ENCODE peak calls at places on chromosomes 11 and 22, in seven cellular contexts. F is K562, J is A549, V is stomach, C is ovary, S is transverse colon, A is sigmoid colon. P is an unnamed sample.
A peak's percentile ranks its signal among the peaks of the same experiment; 100 is the strongest.

GRCh38 chr22:48677168-48677520 is 1150.5 kb downstream of the BRD1 start:
- DNase-seq in F (no peak), J (no peak), V (no peak), C (no peak), S (no peak), A (no peak), P (no peak)

GRCh38 chr22:36221799-36222751 is 17.3 kb downstream of the APOL2 start:
- DNase-seq in F (peak; percentile 29), J (peak; percentile 19), V (peak; percentile 68), C (peak; percentile 62), S (peak; percentile 59), A (no peak), P (peak; percentile 15)

GRCh38 chr22:37752189-37753061 is 55.3 kb upstream of the GCAT start:
- DNase-seq in F (no peak), J (peak; percentile 64), V (peak; percentile 93), C (peak; percentile 91), S (peak; percentile 89), A (peak; percentile 97), P (no peak)

GRCh38 chr22:35835998-35836691 is 118.5 kb downstream of the APOL5 start:
- DNase-seq in F (no peak), J (peak; percentile 68), V (peak; percentile 43), C (peak; percentile 45), S (peak; percentile 38), A (peak; percentile 76), P (no peak)

GRCh38 chr11:12390687-12391110 is 13.3 kb downstream of the PARVA start:
- DNase-seq in F (no peak), J (no peak), V (no peak), C (no peak), S (no peak), A (peak; percentile 80), P (no peak)

GRCh38 chr11:73274722-73275380 is 2.7 kb downstream of the P2RY6 start:
- DNase-seq in F (no peak), J (no peak), V (no peak), C (peak; percentile 7), S (no peak), A (peak; percentile 62), P (no peak)

GRCh38 chr11:124920870-124921609 is 2.0 kb downstream of the HEPN1 start:
- DNase-seq in F (no peak), J (peak; percentile 22), V (peak; percentile 54), C (peak; percentile 82), S (peak; percentile 44), A (peak; percentile 81), P (no peak)

GRCh38 chr11:35619754-35620640 is 1.7 kb downstream of the FJX1 start:
- DNase-seq in F (peak; percentile 31), J (peak; percentile 42), V (no peak), C (peak; percentile 35), S (peak; percentile 8), A (peak; percentile 63), P (no peak)

GRCh38 chr11:13316528-13316961 is 39.0 kb downstream of the BMAL1 start:
- DNase-seq in F (no peak), J (no peak), V (no peak), C (peak; percentile 63), S (no peak), A (no peak), P (no peak)

GRCh38 chr11:74463216-74463615 is 4.1 kb downstream of the KCNE3 start:
- DNase-seq in F (no peak), J (no peak), V (no peak), C (no peak), S (no peak), A (no peak), P (no peak)

GRCh38 chr11:14973621-14974020 is 1.5 kb upstream of the CALCA start:
- DNase-seq in F (no peak), J (no peak), V (no peak), C (no peak), S (no peak), A (peak; percentile 60), P (no peak)

DNA sequence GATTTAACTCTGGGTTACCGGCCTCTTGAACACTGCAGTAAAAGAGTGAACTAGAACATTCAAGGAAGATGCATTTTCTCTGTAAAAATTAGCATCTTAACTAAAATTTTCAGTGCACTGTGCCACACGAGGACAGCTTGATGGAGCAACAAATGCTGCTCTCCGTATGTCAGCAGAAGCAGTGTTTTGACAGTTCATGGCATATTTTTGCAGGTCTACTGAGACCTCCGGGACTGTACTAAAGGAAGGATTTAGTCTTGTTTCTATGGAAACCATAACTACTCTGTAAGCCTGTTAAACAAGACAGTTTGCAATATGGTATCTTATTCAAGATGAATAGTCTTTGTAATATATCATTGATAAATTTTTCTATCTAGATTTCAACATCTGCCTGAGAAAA is 183.9 kb upstream of the GUCY1A2 start:
- DNase-seq in F (no peak), J (no peak), V (no peak), C (no peak), S (no peak), A (no peak), P (no peak)
- TF ChIP-seq EP300 in F (no peak), J (no peak), V (no peak), C (no peak), S (no peak), A (no peak), P (no peak)

GRCh38 chr11:108916290-108916689 is 251.4 kb downstream of the DDX10 start:
- DNase-seq in F (no peak), J (no peak), V (no peak), C (no peak), S (no peak), A (no peak), P (no peak)

GRCh38 chr11:108915666-108916065 is 250.8 kb downstream of the DDX10 start:
- DNase-seq in F (no peak), J (no peak), V (no peak), C (no peak), S (no peak), A (no peak), P (no peak)

GRCh38 chr11:108914211-108914610 is 249.3 kb downstream of the DDX10 start:
- DNase-seq in F (no peak), J (no peak), V (no peak), C (no peak), S (no peak), A (no peak), P (no peak)

GRCh38 chr11:108914981-108915380 is 250.1 kb downstream of the DDX10 start:
- DNase-seq in F (no peak), J (no peak), V (no peak), C (no peak), S (no peak), A (no peak), P (no peak)

DNA sequence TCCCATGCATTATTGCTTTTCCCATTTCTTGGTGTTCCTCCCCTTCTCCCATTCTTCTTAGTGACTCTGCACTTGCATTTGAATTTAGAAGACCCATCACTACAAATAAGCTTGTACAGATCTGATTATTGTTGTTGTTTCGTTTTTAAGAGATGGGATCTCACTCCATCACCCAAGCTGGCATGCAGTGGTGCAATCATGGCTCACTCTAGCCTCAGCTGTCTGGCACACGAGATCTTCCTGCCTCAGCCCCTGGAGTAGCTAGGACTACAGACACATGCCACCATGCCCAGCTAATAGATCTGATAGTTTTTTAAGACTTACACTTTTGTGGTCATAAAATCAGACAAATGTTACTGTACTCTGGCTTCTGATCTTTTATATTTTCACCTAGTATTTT is 252.1 kb downstream of the DDX10 start:
- DNase-seq in F (no peak), J (no peak), V (no peak), C (no peak), S (no peak), A (no peak), P (no peak)
- TF ChIP-seq EP300 in F (no peak), J (no peak), V (no peak), C (no peak), S (no peak), A (no peak), P (no peak)

GRCh38 chr22:20866716-20867115 is 7.9 kb downstream of the SNAP29 start:
- DNase-seq in F (peak; percentile 56), J (no peak), V (no peak), C (no peak), S (no peak), A (no peak), P (no peak)

GRCh38 chr22:20868225-20868944 is 9.6 kb downstream of the SNAP29 start:
- DNase-seq in F (no peak), J (no peak), V (no peak), C (no peak), S (no peak), A (no peak), P (no peak)

GRCh38 chr22:20865869-20866445 is 7.2 kb downstream of the SNAP29 start:
- DNase-seq in F (peak; percentile 85), J (no peak), V (peak; percentile 30), C (no peak), S (no peak), A (no peak), P (no peak)

GRCh38 chr22:20867179-20868099 is 8.6 kb downstream of the SNAP29 start:
- DNase-seq in F (peak; percentile 99), J (no peak), V (peak; percentile 66), C (peak; percentile 36), S (peak; percentile 51), A (peak; percentile 71), P (no peak)

DNA sequence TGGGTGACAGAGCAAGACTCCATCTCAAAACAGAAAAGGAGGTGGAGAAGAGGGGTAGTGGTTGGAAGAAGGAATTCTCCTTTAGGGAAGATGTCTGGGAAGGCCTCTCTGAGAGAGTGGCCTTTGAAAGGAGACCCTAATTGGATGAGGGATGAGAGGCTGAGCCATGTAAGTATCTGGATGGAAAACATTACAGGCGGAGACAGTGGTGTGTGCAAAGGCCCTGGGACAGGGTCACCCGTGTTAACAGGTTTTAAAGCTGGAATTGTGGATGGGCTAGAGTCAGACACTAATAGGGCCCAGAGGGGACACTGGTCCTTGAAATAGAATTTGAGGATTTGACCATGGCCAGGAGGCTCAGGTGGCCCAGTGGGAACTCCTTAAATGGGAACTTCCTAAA is 10.4 kb downstream of the SNAP29 start:
- DNase-seq in F (no peak), J (no peak), V (no peak), C (no peak), S (no peak), A (no peak), P (no peak)
- TF ChIP-seq EP300 in F (no peak), J (no peak), V (no peak), C (no peak), S (no peak), A (no peak), P (no peak)

GRCh38 chr11:1572200-1573076 is at the start of gene DUSP8:
- DNase-seq in F (peak; percentile 99), J (peak; percentile 87), V (peak; percentile 94), C (peak; percentile 82), S (peak; percentile 95), A (peak; percentile 96), P (no peak)

GRCh38 chr11:1573077-1573846 is 1.2 kb upstream of the DUSP8 start:
- DNase-seq in F (peak; percentile 21), J (no peak), V (peak; percentile 61), C (no peak), S (peak; percentile 71), A (peak; percentile 74), P (peak; percentile 71)

GRCh38 chr11:1574256-1575242 is 2.5 kb upstream of the DUSP8 start:
- DNase-seq in F (peak; percentile 86), J (peak; percentile 68), V (peak; percentile 69), C (peak; percentile 63), S (peak; percentile 77), A (peak; percentile 85), P (peak; percentile 85)

GRCh38 chr11:1571760-1572199 is 291 bp downstream of the DUSP8 start:
- DNase-seq in F (no peak), J (no peak), V (no peak), C (no peak), S (no peak), A (no peak), P (no peak)

DNA sequence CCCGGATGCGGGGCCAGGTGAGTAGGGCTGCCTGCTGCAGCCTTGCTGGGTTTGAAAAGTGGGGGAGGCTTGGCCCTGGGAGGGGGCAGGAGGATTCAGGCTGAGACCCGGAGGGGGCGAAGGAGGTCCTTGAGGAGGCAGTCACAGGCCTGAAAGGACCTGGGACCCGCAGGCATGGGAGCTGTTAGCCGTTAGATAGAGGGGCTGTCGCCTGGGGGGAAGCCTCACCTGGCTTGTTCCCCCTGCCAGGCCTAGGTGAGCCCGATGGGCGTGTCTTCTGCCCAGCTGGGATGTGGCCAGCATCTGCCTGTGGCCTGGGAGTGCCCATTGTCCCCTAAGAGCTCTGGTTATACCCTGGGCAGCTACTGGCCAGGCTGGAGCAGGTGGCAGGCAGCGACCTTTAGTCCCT is 1.8 kb upstream of the DUSP8 start:
- DNase-seq in F (peak; percentile 5), J (no peak), V (peak; percentile 87), C (no peak), S (peak; percentile 85), A (peak; percentile 71), P (no peak)
- TF ChIP-seq EP300 in F (no peak), J (no peak), V (no peak), C (no peak), S (no peak), A (no peak), P (no peak)

P was measured in H1.